ENCODE peak calls at places on chromosomes 13 and 19, in nine cellular contexts. One of them, this sample, is unnamed.

GRCh38 chr13:92830821-92831220 is 395.8 kb upstream of the GPC6 start:
- DNase-seq in PC-3: no peak
- DNase-seq in testis: no peak
- DNase-seq in body of pancreas: no peak
- DNase-seq in CD4-positive, CD25-positive, alpha-beta regulatory T cell: no peak
- DNase-seq in heart right ventricle: no peak
- DNase-seq in keratinocyte: no peak
- DNase-seq in fibroblast of lung: no peak
- DNase-seq in RWPE2: no peak
- DNase-seq in this sample: no peak

GRCh38 chr19:9721861-9722260 is 46.7 kb downstream of the ZNF846 start:
- DNase-seq in keratinocyte: no peak
- DNase-seq in RWPE2: no peak
- DNase-seq in fibroblast of lung: no peak
- DNase-seq in CD4-positive, CD25-positive, alpha-beta regulatory T cell: no peak
- DNase-seq in heart right ventricle: no peak
- DNase-seq in testis: no peak
- DNase-seq in body of pancreas: no peak
- DNase-seq in PC-3: no peak
- DNase-seq in this sample: no peak

GRCh38 chr19:18879579-18880373 is 16.2 kb downstream of the CERS1 start:
- DNase-seq in testis: peak; percentile 67
- DNase-seq in keratinocyte: peak; percentile 19
- DNase-seq in body of pancreas: no peak
- DNase-seq in fibroblast of lung: no peak
- DNase-seq in RWPE2: peak; percentile 73
- DNase-seq in CD4-positive, CD25-positive, alpha-beta regulatory T cell: peak; percentile 30
- DNase-seq in heart right ventricle: no peak
- DNase-seq in PC-3: peak; percentile 79
- DNase-seq in this sample: peak; percentile 88

GRCh38 chr13:49112782-49113525 is 107.2 kb upstream of the MLNR start:
- DNase-seq in body of pancreas: no peak
- DNase-seq in fibroblast of lung: peak; percentile 21
- DNase-seq in testis: no peak
- DNase-seq in RWPE2: no peak
- DNase-seq in PC-3: no peak
- DNase-seq in CD4-positive, CD25-positive, alpha-beta regulatory T cell: no peak
- DNase-seq in keratinocyte: no peak
- DNase-seq in heart right ventricle: no peak
- DNase-seq in this sample: no peak

GRCh38 chr19:54390942-54391577 is 24.2 kb upstream of the TTYH1 start:
- DNase-seq in PC-3: peak; percentile 69
- DNase-seq in fibroblast of lung: peak; percentile 63
- DNase-seq in RWPE2: no peak
- DNase-seq in CD4-positive, CD25-positive, alpha-beta regulatory T cell: peak; percentile 84
- DNase-seq in keratinocyte: peak; percentile 4
- DNase-seq in testis: peak; percentile 63
- DNase-seq in body of pancreas: peak; percentile 49
- DNase-seq in heart right ventricle: no peak
- DNase-seq in this sample: peak; percentile 56

GRCh38 chr13:74978596-74978995 is 503.4 kb downstream of the TBC1D4 start:
- DNase-seq in heart right ventricle: no peak
- DNase-seq in fibroblast of lung: no peak
- DNase-seq in CD4-positive, CD25-positive, alpha-beta regulatory T cell: no peak
- DNase-seq in body of pancreas: no peak
- DNase-seq in testis: no peak
- DNase-seq in PC-3: no peak
- DNase-seq in keratinocyte: no peak
- DNase-seq in RWPE2: no peak
- DNase-seq in this sample: no peak

GRCh38 chr13:54162069-54162468 is 1133.5 kb downstream of the OLFM4 start:
- DNase-seq in testis: no peak
- DNase-seq in body of pancreas: no peak
- DNase-seq in fibroblast of lung: no peak
- DNase-seq in PC-3: peak; percentile 5
- DNase-seq in CD4-positive, CD25-positive, alpha-beta regulatory T cell: no peak
- DNase-seq in RWPE2: no peak
- DNase-seq in heart right ventricle: no peak
- DNase-seq in keratinocyte: no peak
- DNase-seq in this sample: no peak

GRCh38 chr13:82717249-82717648 is 1165.0 kb downstream of the SLITRK1 start:
- DNase-seq in keratinocyte: peak; percentile 17
- DNase-seq in RWPE2: no peak
- DNase-seq in heart right ventricle: no peak
- DNase-seq in CD4-positive, CD25-positive, alpha-beta regulatory T cell: no peak
- DNase-seq in PC-3: peak; percentile 56
- DNase-seq in fibroblast of lung: peak; percentile 65
- DNase-seq in testis: no peak
- DNase-seq in body of pancreas: no peak
- DNase-seq in this sample: no peak

GRCh38 chr19:13784731-13785452 is 10.4 kb upstream of the ZSWIM4 start:
- DNase-seq in body of pancreas: peak; percentile 82
- DNase-seq in testis: peak; percentile 70
- DNase-seq in CD4-positive, CD25-positive, alpha-beta regulatory T cell: peak; percentile 72
- DNase-seq in heart right ventricle: peak; percentile 82
- DNase-seq in keratinocyte: no peak
- DNase-seq in RWPE2: no peak
- DNase-seq in PC-3: peak; percentile 86
- DNase-seq in fibroblast of lung: peak; percentile 70
- DNase-seq in this sample: peak; percentile 59

GRCh38 chr19:54485846-54486245 is 12.8 kb upstream of the CDC42EP5 start:
- DNase-seq in testis: no peak
- DNase-seq in fibroblast of lung: no peak
- DNase-seq in PC-3: no peak
- DNase-seq in keratinocyte: no peak
- DNase-seq in RWPE2: no peak
- DNase-seq in body of pancreas: no peak
- DNase-seq in CD4-positive, CD25-positive, alpha-beta regulatory T cell: no peak
- DNase-seq in heart right ventricle: no peak
- DNase-seq in this sample: no peak

GRCh38 chr13:109369357-109370052 is 416.9 kb downstream of the IRS2 start:
- DNase-seq in body of pancreas: no peak
- DNase-seq in PC-3: no peak
- DNase-seq in CD4-positive, CD25-positive, alpha-beta regulatory T cell: no peak
- DNase-seq in testis: no peak
- DNase-seq in heart right ventricle: no peak
- DNase-seq in RWPE2: no peak
- DNase-seq in fibroblast of lung: no peak
- DNase-seq in keratinocyte: no peak
- DNase-seq in this sample: no peak

GRCh38 chr13:80235559-80236296 is 105.2 kb downstream of the SPRY2 start:
- DNase-seq in fibroblast of lung: peak; percentile 25
- DNase-seq in heart right ventricle: no peak
- DNase-seq in RWPE2: no peak
- DNase-seq in PC-3: peak; percentile 85
- DNase-seq in CD4-positive, CD25-positive, alpha-beta regulatory T cell: no peak
- DNase-seq in body of pancreas: no peak
- DNase-seq in testis: no peak
- DNase-seq in keratinocyte: no peak
- DNase-seq in this sample: peak; percentile 29

GRCh38 chr13:102318233-102318632 is 83.6 kb downstream of the FGF14 start:
- DNase-seq in fibroblast of lung: no peak
- DNase-seq in testis: no peak
- DNase-seq in PC-3: no peak
- DNase-seq in CD4-positive, CD25-positive, alpha-beta regulatory T cell: no peak
- DNase-seq in heart right ventricle: no peak
- DNase-seq in body of pancreas: no peak
- DNase-seq in RWPE2: no peak
- DNase-seq in keratinocyte: no peak
- DNase-seq in this sample: no peak

GRCh38 chr13:102028198-102028597 is 373.6 kb downstream of the FGF14 start:
- DNase-seq in CD4-positive, CD25-positive, alpha-beta regulatory T cell: no peak
- DNase-seq in heart right ventricle: no peak
- DNase-seq in testis: no peak
- DNase-seq in fibroblast of lung: no peak
- DNase-seq in RWPE2: no peak
- DNase-seq in keratinocyte: no peak
- DNase-seq in body of pancreas: no peak
- DNase-seq in PC-3: no peak
- DNase-seq in this sample: no peak

GRCh38 chr13:72290962-72291681 is 424.1 kb upstream of the DACH1 start:
- DNase-seq in fibroblast of lung: peak; percentile 30
- DNase-seq in PC-3: peak; percentile 81
- DNase-seq in CD4-positive, CD25-positive, alpha-beta regulatory T cell: no peak
- DNase-seq in testis: no peak
- DNase-seq in keratinocyte: peak; percentile 21
- DNase-seq in body of pancreas: no peak
- DNase-seq in heart right ventricle: no peak
- DNase-seq in RWPE2: no peak
- DNase-seq in this sample: no peak

DNA sequence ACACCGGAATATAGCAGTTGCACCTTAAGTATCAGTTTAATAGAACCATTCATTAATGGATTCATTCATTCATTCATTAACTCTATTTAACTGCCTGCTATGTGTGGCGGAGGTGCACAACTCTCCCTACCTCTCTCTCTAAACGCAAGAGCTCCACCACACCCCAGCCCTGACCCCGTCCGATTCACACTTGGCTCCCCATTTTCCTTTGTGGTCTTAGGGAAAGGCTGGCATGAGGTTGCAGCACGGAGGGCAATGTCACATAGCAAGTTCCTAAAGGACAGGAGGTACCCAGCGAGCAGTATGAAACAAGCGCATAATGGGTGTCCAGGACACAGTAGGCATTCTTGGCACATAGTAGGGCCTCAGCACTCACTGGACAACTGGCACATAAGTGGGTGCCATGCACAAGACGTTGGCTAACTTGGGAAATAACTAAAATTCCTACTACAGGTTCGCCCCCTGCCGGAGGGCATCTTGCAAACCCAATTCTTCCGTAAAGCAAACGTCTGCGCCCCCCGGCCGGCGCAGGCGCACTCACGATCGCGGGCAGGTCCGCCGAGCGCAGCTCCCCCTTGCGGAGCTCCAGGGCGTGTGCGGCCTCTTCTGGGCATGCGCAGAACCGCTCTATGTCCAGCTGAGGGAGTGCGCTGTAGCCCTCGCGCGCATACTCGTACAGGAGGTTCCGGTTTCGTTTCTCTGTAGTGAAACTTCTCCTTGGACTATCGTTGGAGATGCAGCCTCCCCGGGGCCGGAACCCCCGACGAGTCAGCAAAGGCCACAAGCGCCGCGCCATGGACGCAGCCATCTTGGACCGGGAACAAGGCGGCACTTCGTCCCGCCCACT is at the start of gene SARS2:
- DNase-seq in heart right ventricle: peak; percentile 93
- DNase-seq in CD4-positive, CD25-positive, alpha-beta regulatory T cell: peak; percentile 95
- DNase-seq in RWPE2: no peak
- DNase-seq in body of pancreas: peak; percentile 93
- DNase-seq in fibroblast of lung: peak; percentile 95
- DNase-seq in testis: peak; percentile 94
- DNase-seq in keratinocyte: peak; percentile 81
- DNase-seq in PC-3: peak; percentile 90
- DNase-seq in this sample: peak; percentile 90
- H3K27ac ChIP-seq in heart right ventricle: peak within 1 kb of the TSS; percentile 77
- H3K27ac ChIP-seq in CD4-positive, CD25-positive, alpha-beta regulatory T cell: peak within 1 kb of the TSS; percentile 94
- H3K27ac ChIP-seq in RWPE2: peak within 1 kb of the TSS; percentile 67
- H3K27ac ChIP-seq in body of pancreas: peak within 1 kb of the TSS; percentile 54
- H3K27ac ChIP-seq in fibroblast of lung: peak within 1 kb of the TSS; percentile 89
- H3K27ac ChIP-seq in testis: peak within 1 kb of the TSS; percentile 88
- H3K27ac ChIP-seq in keratinocyte: peak within 1 kb of the TSS; percentile 98
- H3K27ac ChIP-seq in PC-3: peak within 1 kb of the TSS; percentile 83
- H3K27ac ChIP-seq in this sample: peak within 1 kb of the TSS; percentile 93

DNA sequence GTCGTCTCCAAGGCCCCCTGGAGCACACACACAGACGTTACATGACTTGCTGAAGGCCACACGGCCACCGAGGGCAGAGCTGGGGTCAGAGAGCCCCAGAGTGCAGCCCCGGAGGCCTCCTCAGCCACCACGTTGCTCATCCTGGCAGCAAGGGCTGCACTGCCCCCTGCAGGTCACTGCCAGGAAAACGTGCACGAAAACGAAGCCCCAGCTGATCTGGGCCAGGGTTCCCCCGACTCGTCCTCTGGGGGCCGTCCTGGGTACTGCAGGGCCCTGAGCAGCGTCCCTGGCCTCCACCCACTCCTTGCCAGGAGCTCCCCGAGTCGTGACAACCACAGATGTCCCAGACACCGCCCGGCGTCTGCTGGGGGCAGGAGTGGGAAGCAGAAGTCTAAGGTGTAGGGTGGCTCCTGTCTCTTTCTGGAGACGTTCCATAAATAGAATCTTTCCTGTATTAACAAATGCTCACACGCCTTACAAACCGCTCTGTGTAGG is 3.4 kb downstream of the TPGS1 start:
- DNase-seq in heart right ventricle: peak; percentile 76
- DNase-seq in RWPE2: no peak
- DNase-seq in fibroblast of lung: peak; percentile 82
- DNase-seq in CD4-positive, CD25-positive, alpha-beta regulatory T cell: peak; percentile 95
- DNase-seq in testis: peak; percentile 70
- DNase-seq in body of pancreas: peak; percentile 74
- DNase-seq in PC-3: peak; percentile 82
- DNase-seq in keratinocyte: peak; percentile 59
- DNase-seq in this sample: peak; percentile 79
- H3K4me3 ChIP-seq in heart right ventricle: no peak overlapping the region
- H3K4me3 ChIP-seq in RWPE2: no peak overlapping the region
- H3K4me3 ChIP-seq in fibroblast of lung: no peak overlapping the region
- H3K4me3 ChIP-seq in CD4-positive, CD25-positive, alpha-beta regulatory T cell: peak overlapping the region; percentile 70
- H3K4me3 ChIP-seq in testis: no peak overlapping the region
- H3K4me3 ChIP-seq in body of pancreas: no peak overlapping the region
- H3K4me3 ChIP-seq in PC-3: no peak overlapping the region
- H3K4me3 ChIP-seq in keratinocyte: peak overlapping the region; percentile 53
- H3K4me3 ChIP-seq in this sample: peak overlapping the region; percentile 22

DNA sequence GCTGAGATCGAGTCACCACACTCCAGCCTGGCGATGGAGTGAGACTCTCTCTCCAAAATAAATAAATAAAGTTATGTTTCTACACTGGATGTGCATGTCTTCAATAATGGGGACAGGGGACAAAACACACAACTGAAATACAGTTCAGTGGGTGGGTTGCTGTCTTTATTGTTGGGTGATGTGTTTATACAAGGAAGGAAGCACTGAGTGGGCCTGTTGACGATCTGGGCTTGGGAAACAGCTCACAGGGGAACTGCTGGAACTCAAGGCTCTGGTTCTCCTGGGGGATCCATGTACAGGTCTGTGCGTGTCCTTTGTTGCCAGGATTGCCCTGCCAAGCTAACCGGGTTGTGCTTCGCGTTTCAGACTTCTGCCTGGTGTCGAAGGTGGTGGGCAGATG is 18.9 kb downstream of the SPINT2 start:
- DNase-seq in body of pancreas: no peak
- DNase-seq in keratinocyte: no peak
- DNase-seq in testis: no peak
- DNase-seq in CD4-positive, CD25-positive, alpha-beta regulatory T cell: no peak
- DNase-seq in fibroblast of lung: no peak
- DNase-seq in RWPE2: no peak
- DNase-seq in PC-3: no peak
- DNase-seq in heart right ventricle: no peak
- DNase-seq in this sample: no peak
- H3K9me3 ChIP-seq in body of pancreas: no peaks in the 10 kb centered on the region
- H3K9me3 ChIP-seq in keratinocyte: no peaks in the 10 kb centered on the region
- H3K9me3 ChIP-seq in testis: no peaks in the 10 kb centered on the region
- H3K9me3 ChIP-seq in CD4-positive, CD25-positive, alpha-beta regulatory T cell: no peaks in the 10 kb centered on the region
- H3K9me3 ChIP-seq in fibroblast of lung: no peaks in the 10 kb centered on the region
- H3K9me3 ChIP-seq in RWPE2: no peaks in the 10 kb centered on the region
- H3K9me3 ChIP-seq in PC-3: no peaks in the 10 kb centered on the region
- H3K9me3 ChIP-seq in heart right ventricle: no peaks in the 10 kb centered on the region
- H3K9me3 ChIP-seq in this sample: no peaks in the 10 kb centered on the region

GRCh38 chr13:98445340-98446233 is 131.3 kb downstream of the STK24 start:
- DNase-seq in RWPE2: no peak
- DNase-seq in keratinocyte: peak; percentile 15
- DNase-seq in testis: peak; percentile 77
- DNase-seq in fibroblast of lung: peak; percentile 52
- DNase-seq in CD4-positive, CD25-positive, alpha-beta regulatory T cell: peak; percentile 79
- DNase-seq in PC-3: peak; percentile 72
- DNase-seq in body of pancreas: peak; percentile 74
- DNase-seq in heart right ventricle: peak; percentile 75
- DNase-seq in this sample: peak; percentile 70
- H3K27ac ChIP-seq in RWPE2: peak overlapping the region; percentile 11
- H3K27ac ChIP-seq in keratinocyte: no peak overlapping the region
- H3K27ac ChIP-seq in testis: no peak overlapping the region
- H3K27ac ChIP-seq in fibroblast of lung: peak overlapping the region; percentile 34
- H3K27ac ChIP-seq in CD4-positive, CD25-positive, alpha-beta regulatory T cell: peak overlapping the region; percentile 63
- H3K27ac ChIP-seq in PC-3: no peak overlapping the region
- H3K27ac ChIP-seq in body of pancreas: no peak overlapping the region
- H3K27ac ChIP-seq in heart right ventricle: no peak overlapping the region
- H3K27ac ChIP-seq in this sample: no peak overlapping the region